ENCODE peak calls at places on chromosomes 11 and 22, in six cellular contexts. One of them, this sample, is unnamed.

GRCh38 chr11:73312806-73313403 is 4.8 kb downstream of the ARHGEF17 start:
- DNase-seq in psoas muscle: peak
- DNase-seq in tibial nerve: no peak
- DNase-seq in stomach: no peak
- DNase-seq in endothelial cell: no peak
- DNase-seq in progenitor cell of endocrine pancreas: no peak
- DNase-seq in this sample: no peak

GRCh38 chr11:101862410-101863233 is 52.2 kb upstream of the CEP126 start:
- DNase-seq in psoas muscle: no peak
- DNase-seq in endothelial cell: peak
- DNase-seq in progenitor cell of endocrine pancreas: no peak
- DNase-seq in stomach: no peak
- DNase-seq in tibial nerve: no peak
- DNase-seq in this sample: no peak

GRCh38 chr22:37244114-37244921 is at the start of gene RAC2:
- DNase-seq in stomach: peak
- DNase-seq in tibial nerve: peak
- DNase-seq in psoas muscle: peak
- DNase-seq in progenitor cell of endocrine pancreas: no peak
- DNase-seq in endothelial cell: peak
- DNase-seq in this sample: peak

GRCh38 chr11:32531528-32531927 is 52.1 kb upstream of the EIF3M start:
- DNase-seq in progenitor cell of endocrine pancreas: no peak
- DNase-seq in psoas muscle: no peak
- DNase-seq in stomach: no peak
- DNase-seq in tibial nerve: no peak
- DNase-seq in endothelial cell: no peak
- DNase-seq in this sample: no peak

GRCh38 chr22:18122254-18122554 is 11.6 kb downstream of the TUBA8 start:
- DNase-seq in stomach: no peak
- DNase-seq in psoas muscle: no peak
- DNase-seq in progenitor cell of endocrine pancreas: no peak
- DNase-seq in endothelial cell: no peak
- DNase-seq in tibial nerve: no peak
- DNase-seq in this sample: no peak

GRCh38 chr11:76030973-76031590 is 175.2 kb downstream of the WNT11 start:
- DNase-seq in progenitor cell of endocrine pancreas: no peak
- DNase-seq in endothelial cell: no peak
- DNase-seq in stomach: no peak
- DNase-seq in psoas muscle: no peak
- DNase-seq in tibial nerve: no peak
- DNase-seq in this sample: no peak

GRCh38 chr11:85661972-85662664 is 2.8 kb downstream of the CREBZF start:
- DNase-seq in tibial nerve: no peak
- DNase-seq in psoas muscle: no peak
- DNase-seq in endothelial cell: no peak
- DNase-seq in stomach: no peak
- DNase-seq in progenitor cell of endocrine pancreas: no peak
- DNase-seq in this sample: no peak

GRCh38 chr22:46749682-46750529 is 11.9 kb upstream of the CERK start:
- DNase-seq in tibial nerve: no peak
- DNase-seq in psoas muscle: no peak
- DNase-seq in stomach: no peak
- DNase-seq in endothelial cell: no peak
- DNase-seq in progenitor cell of endocrine pancreas: no peak
- DNase-seq in this sample: no peak

GRCh38 chr22:49124588-49124987 is 703.1 kb downstream of the BRD1 start:
- DNase-seq in psoas muscle: no peak
- DNase-seq in tibial nerve: no peak
- DNase-seq in progenitor cell of endocrine pancreas: no peak
- DNase-seq in stomach: no peak
- DNase-seq in endothelial cell: no peak
- DNase-seq in this sample: no peak

GRCh38 chr11:394034-394857 is at the start of gene PKP3:
- DNase-seq in tibial nerve: no peak
- DNase-seq in stomach: peak
- DNase-seq in psoas muscle: no peak
- DNase-seq in endothelial cell: no peak
- DNase-seq in progenitor cell of endocrine pancreas: peak
- DNase-seq in this sample: no peak

GRCh38 chr11:61685611-61685955 is 5.4 kb downstream of the DAGLA start:
- DNase-seq in psoas muscle: peak
- DNase-seq in tibial nerve: no peak
- DNase-seq in endothelial cell: no peak
- DNase-seq in stomach: no peak
- DNase-seq in progenitor cell of endocrine pancreas: no peak
- DNase-seq in this sample: no peak

GRCh38 chr11:127843483-127844396 is 743.6 kb downstream of the ETS1 start:
- DNase-seq in stomach: peak
- DNase-seq in endothelial cell: peak
- DNase-seq in tibial nerve: peak
- DNase-seq in psoas muscle: peak
- DNase-seq in progenitor cell of endocrine pancreas: peak
- DNase-seq in this sample: peak

GRCh38 chr11:92296138-92296515 is 71.5 kb downstream of the FAT3 start:
- DNase-seq in psoas muscle: no peak
- DNase-seq in endothelial cell: no peak
- DNase-seq in tibial nerve: no peak
- DNase-seq in progenitor cell of endocrine pancreas: no peak
- DNase-seq in stomach: no peak
- DNase-seq in this sample: no peak

GRCh38 chr11:74620537-74620936 is 28.2 kb downstream of the POLD3 start:
- DNase-seq in stomach: no peak
- DNase-seq in progenitor cell of endocrine pancreas: no peak
- DNase-seq in psoas muscle: no peak
- DNase-seq in tibial nerve: no peak
- DNase-seq in endothelial cell: no peak
- DNase-seq in this sample: no peak

GRCh38 chr22:19988965-19989724 is 27.5 kb downstream of the ARVCF start:
- DNase-seq in psoas muscle: peak
- DNase-seq in endothelial cell: no peak
- DNase-seq in stomach: no peak
- DNase-seq in progenitor cell of endocrine pancreas: no peak
- DNase-seq in tibial nerve: no peak
- DNase-seq in this sample: no peak

GRCh38 chr11:11787305-11788066 is 54.3 kb upstream of the USP47 start:
- DNase-seq in tibial nerve: peak
- DNase-seq in stomach: peak
- DNase-seq in endothelial cell: peak
- DNase-seq in progenitor cell of endocrine pancreas: peak
- DNase-seq in psoas muscle: peak
- DNase-seq in this sample: peak

GRCh38 chr11:120013325-120014250 is 124.3 kb downstream of the TRIM29 start:
- DNase-seq in psoas muscle: no peak
- DNase-seq in stomach: peak
- DNase-seq in progenitor cell of endocrine pancreas: peak
- DNase-seq in tibial nerve: no peak
- DNase-seq in endothelial cell: peak
- DNase-seq in this sample: no peak

GRCh38 chr22:43848366-43849171 is 13.7 kb downstream of the SULT4A1 start:
- DNase-seq in tibial nerve: no peak
- DNase-seq in stomach: no peak
- DNase-seq in endothelial cell: peak
- DNase-seq in progenitor cell of endocrine pancreas: no peak
- DNase-seq in psoas muscle: peak
- DNase-seq in this sample: no peak

GRCh38 chr11:18067372-18067771 is 21.3 kb upstream of the TPH1 start:
- DNase-seq in tibial nerve: no peak
- DNase-seq in progenitor cell of endocrine pancreas: no peak
- DNase-seq in psoas muscle: no peak
- DNase-seq in endothelial cell: no peak
- DNase-seq in stomach: no peak
- DNase-seq in this sample: no peak

GRCh38 chr11:35845860-35846259 is 98.0 kb upstream of the LDLRAD3 start:
- DNase-seq in progenitor cell of endocrine pancreas: no peak
- DNase-seq in endothelial cell: no peak
- DNase-seq in stomach: no peak
- DNase-seq in psoas muscle: no peak
- DNase-seq in tibial nerve: no peak
- DNase-seq in this sample: no peak

GRCh38 chr11:121157756-121158155 is 56.7 kb downstream of the TECTA start:
- DNase-seq in endothelial cell: no peak
- DNase-seq in tibial nerve: no peak
- DNase-seq in progenitor cell of endocrine pancreas: no peak
- DNase-seq in stomach: no peak
- DNase-seq in psoas muscle: no peak
- DNase-seq in this sample: no peak

GRCh38 chr22:21043856-21044535 is 1.8 kb upstream of the LRRC74B start:
- DNase-seq in endothelial cell: no peak
- DNase-seq in psoas muscle: peak
- DNase-seq in progenitor cell of endocrine pancreas: no peak
- DNase-seq in stomach: no peak
- DNase-seq in tibial nerve: no peak
- DNase-seq in this sample: no peak

GRCh38 chr11:106551744-106552671 is 466.3 kb downstream of the GUCY1A2 start:
- DNase-seq in tibial nerve: no peak
- DNase-seq in endothelial cell: no peak
- DNase-seq in stomach: no peak
- DNase-seq in progenitor cell of endocrine pancreas: no peak
- DNase-seq in psoas muscle: no peak
- DNase-seq in this sample: no peak

GRCh38 chr11:30281476-30282288 is 41.2 kb upstream of the ARL14EP start:
- DNase-seq in tibial nerve: no peak
- DNase-seq in psoas muscle: no peak
- DNase-seq in endothelial cell: no peak
- DNase-seq in progenitor cell of endocrine pancreas: no peak
- DNase-seq in stomach: no peak
- DNase-seq in this sample: no peak

GRCh38 chr11:30282289-30282631 is 40.6 kb upstream of the ARL14EP start:
- DNase-seq in tibial nerve: no peak
- DNase-seq in stomach: no peak
- DNase-seq in progenitor cell of endocrine pancreas: no peak
- DNase-seq in psoas muscle: no peak
- DNase-seq in endothelial cell: peak
- DNase-seq in this sample: peak

GRCh38 chr11:30285416-30286121 is 37.3 kb upstream of the ARL14EP start:
- DNase-seq in psoas muscle: no peak
- DNase-seq in endothelial cell: no peak
- DNase-seq in progenitor cell of endocrine pancreas: no peak
- DNase-seq in tibial nerve: no peak
- DNase-seq in stomach: no peak
- DNase-seq in this sample: no peak

DNA sequence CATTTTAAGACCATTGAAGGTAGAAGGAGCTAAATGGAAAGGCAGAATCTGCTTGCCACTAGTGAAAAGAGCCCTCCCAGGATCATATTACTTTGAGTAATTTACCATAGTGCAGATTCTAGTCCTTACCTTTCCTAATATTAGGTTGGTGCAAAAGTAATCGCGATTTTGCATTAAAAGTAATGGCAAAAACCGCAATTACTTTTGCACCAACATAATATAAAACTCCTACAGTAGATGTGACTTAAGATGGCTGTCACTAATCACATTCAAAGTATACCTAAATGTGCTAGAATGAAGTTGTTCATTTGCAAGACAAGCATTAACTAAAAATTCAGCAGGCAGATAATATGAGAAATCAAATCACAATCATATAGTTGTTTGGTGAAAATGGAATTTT is 38.1 kb upstream of the ARL14EP start:
- DNase-seq in endothelial cell: no peak
- DNase-seq in tibial nerve: no peak
- DNase-seq in stomach: no peak
- DNase-seq in progenitor cell of endocrine pancreas: no peak
- DNase-seq in psoas muscle: no peak
- DNase-seq in this sample: no peak
- TF ChIP-seq CTCF in endothelial cell: no peak
- TF ChIP-seq CTCF in tibial nerve: no peak
- TF ChIP-seq CTCF in stomach: no peak
- TF ChIP-seq CTCF in progenitor cell of endocrine pancreas: no peak
- TF ChIP-seq CTCF in psoas muscle: no peak
- TF ChIP-seq CTCF in this sample: no peak

GRCh38 chr11:8067567-8067928 is 13.5 kb upstream of the TUB start:
- DNase-seq in stomach: peak
- DNase-seq in endothelial cell: no peak
- DNase-seq in progenitor cell of endocrine pancreas: no peak
- DNase-seq in tibial nerve: no peak
- DNase-seq in psoas muscle: no peak
- DNase-seq in this sample: no peak

GRCh38 chr11:8067929-8068575 is 13.0 kb upstream of the TUB start:
- DNase-seq in progenitor cell of endocrine pancreas: no peak
- DNase-seq in psoas muscle: no peak
- DNase-seq in tibial nerve: no peak
- DNase-seq in endothelial cell: no peak
- DNase-seq in stomach: peak
- DNase-seq in this sample: no peak

GRCh38 chr11:8069771-8070170 is 11.2 kb upstream of the TUB start:
- DNase-seq in progenitor cell of endocrine pancreas: no peak
- DNase-seq in tibial nerve: no peak
- DNase-seq in endothelial cell: no peak
- DNase-seq in stomach: no peak
- DNase-seq in psoas muscle: no peak
- DNase-seq in this sample: no peak

GRCh38 chr11:8066911-8067455 is 14.0 kb upstream of the TUB start:
- DNase-seq in psoas muscle: no peak
- DNase-seq in tibial nerve: no peak
- DNase-seq in endothelial cell: no peak
- DNase-seq in progenitor cell of endocrine pancreas: no peak
- DNase-seq in stomach: peak
- DNase-seq in this sample: no peak

DNA sequence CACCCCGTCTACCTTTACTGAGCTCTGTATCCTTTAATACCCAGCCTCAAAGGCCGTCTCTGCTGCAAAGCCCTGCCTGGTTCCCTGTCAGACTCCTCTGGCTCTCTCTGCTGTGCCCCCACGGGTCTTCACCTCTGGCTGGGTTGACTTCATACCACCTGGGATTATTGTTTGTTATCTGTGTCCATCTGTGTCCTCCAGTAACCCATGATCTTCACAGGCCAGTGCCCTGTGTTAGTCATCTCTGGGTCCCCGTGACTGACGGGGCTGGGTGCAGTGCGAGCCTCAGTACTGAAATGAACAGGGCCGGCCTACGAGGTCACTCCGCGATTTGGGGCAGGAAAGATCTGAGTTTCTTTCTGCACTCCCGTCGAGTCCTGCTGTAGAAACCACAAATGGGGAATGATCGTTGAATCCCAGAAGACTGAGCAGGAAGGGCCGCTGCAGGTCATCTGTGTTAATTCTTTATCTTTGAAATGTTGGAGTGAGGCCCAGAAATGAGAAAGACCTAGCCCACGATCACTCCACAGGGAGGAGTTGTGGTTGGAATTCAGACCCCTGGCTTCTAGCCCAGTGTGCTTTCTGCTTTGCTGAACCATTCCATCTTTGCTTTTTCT is 12.3 kb upstream of the TUB start:
- DNase-seq in psoas muscle: peak
- DNase-seq in stomach: no peak
- DNase-seq in tibial nerve: peak
- DNase-seq in progenitor cell of endocrine pancreas: no peak
- DNase-seq in endothelial cell: no peak
- DNase-seq in this sample: no peak
- TF ChIP-seq CTCF in psoas muscle: no peak
- TF ChIP-seq CTCF in stomach: no peak
- TF ChIP-seq CTCF in tibial nerve: no peak
- TF ChIP-seq CTCF in progenitor cell of endocrine pancreas: no peak
- TF ChIP-seq CTCF in endothelial cell: no peak
- TF ChIP-seq CTCF in this sample: no peak

GRCh38 chr11:65743928-65744698 is 23.5 kb upstream of the RNASEH2C start:
- DNase-seq in progenitor cell of endocrine pancreas: no peak
- DNase-seq in psoas muscle: no peak
- DNase-seq in stomach: peak
- DNase-seq in tibial nerve: no peak
- DNase-seq in endothelial cell: peak
- DNase-seq in this sample: no peak
- TF ChIP-seq CTCF in progenitor cell of endocrine pancreas: peak
- TF ChIP-seq CTCF in psoas muscle: peak
- TF ChIP-seq CTCF in stomach: no peak
- TF ChIP-seq CTCF in tibial nerve: no peak
- TF ChIP-seq CTCF in endothelial cell: no peak
- TF ChIP-seq CTCF in this sample: no peak

GRCh38 chr11:20154381-20154780 is 5.9 kb downstream of the DBX1 start:
- DNase-seq in psoas muscle: no peak
- DNase-seq in stomach: no peak
- DNase-seq in tibial nerve: no peak
- DNase-seq in endothelial cell: no peak
- DNase-seq in progenitor cell of endocrine pancreas: no peak
- DNase-seq in this sample: no peak
- TF ChIP-seq CTCF in psoas muscle: no peak
- TF ChIP-seq CTCF in stomach: no peak
- TF ChIP-seq CTCF in tibial nerve: no peak
- TF ChIP-seq CTCF in endothelial cell: no peak
- TF ChIP-seq CTCF in progenitor cell of endocrine pancreas: no peak
- TF ChIP-seq CTCF in this sample: no peak

This sample was measured in natural killer cell.